ENCODE peak calls at places on chromosomes 5 and 9, in five cellular contexts. J is RKO; K is foreskin fibroblast; Q is HCEC 1CT; A is CD4-positive, alpha-beta T cell. T is an unnamed sample.

GRCh38 chr5:52943285-52943684 is 45.9 kb upstream of the ITGA2 start:
- DNase-seq in Q (peak), J (peak), K (no peak), A (no peak), T (no peak)

GRCh38 chr5:91052977-91053732 is 330.0 kb downstream of the ARRDC3 start:
- DNase-seq in J (no peak), A (no peak), K (no peak), Q (no peak), T (no peak)

GRCh38 chr9:114516913-114517312 is 11.6 kb upstream of the WHRN start:
- DNase-seq in Q (peak), J (peak), K (peak), A (no peak), T (no peak)

GRCh38 chr9:136609838-136610311 is 52.8 kb upstream of the EGFL7 start:
- DNase-seq in Q (no peak), A (no peak), K (no peak), J (no peak), T (no peak)

GRCh38 chr5:92836861-92837755 is 743.9 kb downstream of the NR2F1-AS1 start:
- DNase-seq in K (peak), A (no peak), Q (peak), J (no peak), T (peak)

GRCh38 chr5:73135429-73136276 is 15.3 kb downstream of the TMEM171 start:
- DNase-seq in J (peak), Q (peak), A (no peak), K (no peak), T (peak)

GRCh38 chr5:150342583-150342982 is 14.9 kb upstream of the TCOF1 start:
- DNase-seq in J (no peak), A (no peak), K (no peak), Q (no peak), T (no peak)

GRCh38 chr9:97397220-97397619 is 14.7 kb upstream of the TDRD7 start:
- DNase-seq in K (no peak), A (no peak), Q (no peak), J (peak), T (no peak)

GRCh38 chr5:170268884-170269283 is 28.7 kb downstream of the LCP2 start:
- DNase-seq in A (no peak), K (no peak), Q (no peak), J (no peak), T (no peak)

GRCh38 chr5:1864896-1865440 is 17.8 kb downstream of the IRX4 start:
- DNase-seq in J (no peak), Q (no peak), A (no peak), K (no peak), T (no peak)

GRCh38 chr5:5330723-5331530 is 91.5 kb upstream of the ICE1 start:
- DNase-seq in Q (no peak), J (no peak), K (no peak), A (no peak), T (no peak)

GRCh38 chr5:35404701-35405100 is 174.4 kb upstream of the PRLR start:
- DNase-seq in A (no peak), J (no peak), Q (no peak), K (no peak), T (no peak)

GRCh38 chr5:176183321-176184074 is 54.7 kb upstream of the SIMC1 start:
- DNase-seq in A (no peak), Q (no peak), K (no peak), J (no peak), T (no peak)

GRCh38 chr5:78726556-78726955 is 78.0 kb upstream of the LHFPL2 start:
- DNase-seq in A (no peak), J (no peak), Q (no peak), K (no peak), T (no peak)

GRCh38 chr9:91428927-91429351 is 5.3 kb upstream of the NFIL3 start:
- DNase-seq in J (no peak), A (no peak), K (peak), Q (peak), T (no peak)

GRCh38 chr9:22693151-22693550 is 246.5 kb downstream of the DMRTA1 start:
- DNase-seq in K (no peak), Q (no peak), J (no peak), A (no peak), T (no peak)

GRCh38 chr5:109709225-109709624 is 19.5 kb downstream of the MAN2A1 start:
- DNase-seq in A (no peak), J (no peak), Q (no peak), K (no peak), T (no peak)

GRCh38 chr5:134749415-134749814 is 9.2 kb upstream of the DDX46 start:
- DNase-seq in Q (no peak), K (no peak), J (no peak), A (no peak), T (no peak)

GRCh38 chr9:126380447-126380846 is 53.8 kb downstream of the MVB12B start:
- DNase-seq in Q (no peak), J (no peak), K (no peak), A (no peak), T (no peak)

GRCh38 chr9:109568089-109568488 is 70.0 kb upstream of the PTPN3 start:
- DNase-seq in J (no peak), K (no peak), Q (no peak), A (no peak), T (no peak)

GRCh38 chr5:140311011-140311467 is 8.1 kb upstream of the PFDN1 start:
- DNase-seq in A (no peak), K (peak), J (peak), Q (peak), T (no peak)

GRCh38 chr9:114084282-114085073 is 6.4 kb upstream of the AMBP start:
- DNase-seq in Q (no peak), K (no peak), J (no peak), A (no peak), T (no peak)

GRCh38 chr9:114314881-114315722 is 7.8 kb upstream of the ORM1 start:
- DNase-seq in K (no peak), A (no peak), J (no peak), Q (no peak), T (no peak)

GRCh38 chr9:98635374-98635773 is 73.4 kb downstream of the GABBR2 start:
- DNase-seq in Q (peak), A (no peak), J (peak), K (no peak), T (no peak)

GRCh38 chr5:95901676-95902646 is 59.7 kb downstream of the ELL2 start:
- DNase-seq in Q (peak), A (no peak), J (peak), K (peak), T (no peak)

GRCh38 chr5:74822288-74822687 is 43.9 kb downstream of the FAM169A start:
- DNase-seq in A (no peak), Q (no peak), J (no peak), K (no peak), T (no peak)

GRCh38 chr5:180109920-180110319 is 38.4 kb upstream of the RNF130 start:
- DNase-seq in J (no peak), Q (no peak), A (no peak), K (no peak), T (no peak)

GRCh38 chr9:76036762-76037161 is 146.3 kb downstream of the PCSK5 start:
- DNase-seq in K (no peak), Q (no peak), A (no peak), J (no peak), T (no peak)

GRCh38 chr5:22889714-22890113 is 36.6 kb upstream of the CDH12 start:
- DNase-seq in A (no peak), J (peak), K (no peak), Q (no peak), T (no peak)

GRCh38 chr9:85521331-85522197 is 220.2 kb downstream of the AGTPBP1 start:
- DNase-seq in J (no peak), A (no peak), Q (no peak), K (peak), T (no peak)

GRCh38 chr9:69145148-69145547 is 28.9 kb upstream of the TJP2 start:
- DNase-seq in Q (no peak), J (no peak), A (no peak), K (peak), T (no peak)

GRCh38 chr5:132684922-132685720 is 11.3 kb downstream of the IL4 start:
- DNase-seq in K (no peak), Q (no peak), A (no peak), J (no peak), T (no peak)

GRCh38 chr5:58072202-58072791 is 387.6 kb downstream of the PLK2 start:
- DNase-seq in K (no peak), A (no peak), Q (no peak), J (no peak), T (no peak)